ENCODE peak calls at places on chromosomes 11 and 22, in five cellular contexts. R is GM06990, B is NB4, P is cardiac muscle cell, I is neural crest cell. M is an unnamed sample.

GRCh38 chr11:12770966-12771597 is 96.9 kb downstream of the TEAD1 start:
- DNase-seq in P (no peak), I (no peak), R (no peak), B (no peak), M (no peak)

GRCh38 chr11:30987819-30988218 is 381.7 kb downstream of the DCDC1 start:
- DNase-seq in R (no peak), P (no peak), B (no peak), I (no peak), M (no peak)

GRCh38 chr11:19853016-19853415 is 140.4 kb downstream of the NAV2 start:
- DNase-seq in P (no peak), I (no peak), R (no peak), B (no peak), M (no peak)

GRCh38 chr11:15885913-15886698 is 470.2 kb downstream of the SOX6 start:
- DNase-seq in I (no peak), P (no peak), B (no peak), R (no peak), M (no peak)

GRCh38 chr22:47604563-47604962 is 842.1 kb downstream of the TBC1D22A start:
- DNase-seq in R (no peak), I (no peak), P (no peak), B (no peak), M (no peak)

GRCh38 chr22:31637938-31638618 is 23.9 kb downstream of the PISD start:
- DNase-seq in B (peak), R (peak), I (no peak), P (peak), M (no peak)

GRCh38 chr11:29343465-29344333 is 673.1 kb downstream of the KCNA4 start:
- DNase-seq in B (peak), P (peak), I (peak), R (no peak), M (peak)

GRCh38 chr11:82855616-82856015 is 44.6 kb downstream of the PRCP start:
- DNase-seq in R (no peak), I (no peak), B (no peak), P (no peak), M (no peak)

GRCh38 chr11:119974051-119974450 is 163.9 kb downstream of the TRIM29 start:
- DNase-seq in P (no peak), B (no peak), R (no peak), I (no peak), M (no peak)

GRCh38 chr11:76773921-76774361 is 9.2 kb upstream of the TSKU start:
- DNase-seq in B (no peak), P (no peak), I (no peak), R (no peak), M (no peak)

GRCh38 chr11:113477321-113477720 is 2.1 kb upstream of the DRD2 start:
- DNase-seq in P (peak), B (peak), R (no peak), I (no peak), M (no peak)

GRCh38 chr11:61392991-61393595 is 706 bp downstream of the TMEM216 start:
- DNase-seq in B (peak), I (no peak), P (peak), R (no peak), M (no peak)

GRCh38 chr11:26778000-26778757 is 56.3 kb upstream of the SLC5A12 start:
- DNase-seq in I (no peak), P (peak), B (no peak), R (peak), M (no peak)

GRCh38 chr22:17205432-17205831 is 13.8 kb downstream of the ADA2 start:
- DNase-seq in B (peak), R (no peak), I (no peak), P (peak), M (no peak)

GRCh38 chr11:69272961-69273461 is 20.9 kb upstream of the MYEOV start:
- DNase-seq in B (no peak), P (no peak), R (no peak), I (no peak), M (no peak)

GRCh38 chr22:41360126-41360525 is 21.6 kb upstream of the TEF start:
- DNase-seq in I (no peak), R (no peak), P (no peak), B (no peak), M (no peak)

GRCh38 chr22:41642711-41643110 is 21.6 kb downstream of the XRCC6 start:
- DNase-seq in I (no peak), B (no peak), P (no peak), R (no peak), M (no peak)

GRCh38 chr11:27209562-27210005 is 153.4 kb downstream of the CCDC34 start:
- DNase-seq in R (no peak), B (peak), P (peak), I (no peak), M (no peak)

GRCh38 chr11:1335811-1336761 is 26.7 kb upstream of the TOLLIP start:
- DNase-seq in P (peak), I (peak), R (peak), B (peak), M (peak)

GRCh38 chr22:40341604-40342003 is 4.7 kb upstream of the ADSL start:
- DNase-seq in I (no peak), B (no peak), R (no peak), P (no peak), M (no peak)

GRCh38 chr11:21180194-21180593 is 510.8 kb downstream of the NELL1 start:
- DNase-seq in R (no peak), I (no peak), B (no peak), P (no peak), M (no peak)

GRCh38 chr11:127445476-127445875 is 444.9 kb upstream of the KIRREL3 start:
- DNase-seq in R (no peak), I (no peak), B (no peak), P (no peak), M (no peak)

GRCh38 chr11:34339149-34340064 is 18.4 kb downstream of the ABTB2 start:
- DNase-seq in R (no peak), I (no peak), B (peak), P (peak), M (no peak)

GRCh38 chr11:109371444-109372176 is 50.4 kb upstream of the C11orf87 start:
- DNase-seq in I (no peak), R (no peak), P (peak), B (no peak), M (no peak)

GRCh38 chr11:13944801-13945505 is 17.6 kb upstream of the SPON1 start:
- DNase-seq in I (no peak), B (no peak), P (no peak), R (no peak), M (no peak)

GRCh38 chr22:30778261-30778660 is 83.6 kb downstream of the OSBP2 start:
- DNase-seq in R (no peak), B (no peak), P (no peak), I (no peak), M (no peak)

GRCh38 chr22:44879301-44879680 is 126.9 kb downstream of the ARHGAP8 start:
- DNase-seq in B (no peak), P (no peak), I (no peak), R (no peak), M (no peak)

GRCh38 chr22:26975381-26975780 is 318.0 kb downstream of the MIAT start:
- DNase-seq in P (peak), B (no peak), I (no peak), R (no peak), M (no peak)

GRCh38 chr11:102614485-102614884 is 10.6 kb downstream of the MMP20 start:
- DNase-seq in R (no peak), P (no peak), B (peak), I (no peak), M (no peak)

GRCh38 chr22:48941903-48942625 is 885.6 kb downstream of the BRD1 start:
- DNase-seq in B (no peak), I (no peak), R (no peak), P (no peak), M (no peak)

GRCh38 chr11:12172493-12173013 is 62.2 kb downstream of the MICAL2 start:
- DNase-seq in R (no peak), I (no peak), B (no peak), P (no peak), M (no peak)

GRCh38 chr11:120817131-120817530 is 206.8 kb upstream of the TBCEL start:
- DNase-seq in R (no peak), B (no peak), P (no peak), I (no peak), M (no peak)

GRCh38 chr11:2211113-2211971 is 39.7 kb upstream of the TH start:
- DNase-seq in P (no peak), B (no peak), I (no peak), R (no peak), M (no peak)

GRCh38 chr22:41305646-41306045 is 4.3 kb downstream of the ZC3H7B start:
- DNase-seq in P (peak), I (no peak), B (no peak), R (no peak), M (no peak)

GRCh38 chr22:39091136-39092081 is 5.6 kb upstream of the APOBEC3H start:
- DNase-seq in P (no peak), I (no peak), R (no peak), B (no peak), M (no peak)
- TF ChIP-seq CTCF in P (no peak), I (no peak), R (no peak), B (no peak), M (no peak)

DNA sequence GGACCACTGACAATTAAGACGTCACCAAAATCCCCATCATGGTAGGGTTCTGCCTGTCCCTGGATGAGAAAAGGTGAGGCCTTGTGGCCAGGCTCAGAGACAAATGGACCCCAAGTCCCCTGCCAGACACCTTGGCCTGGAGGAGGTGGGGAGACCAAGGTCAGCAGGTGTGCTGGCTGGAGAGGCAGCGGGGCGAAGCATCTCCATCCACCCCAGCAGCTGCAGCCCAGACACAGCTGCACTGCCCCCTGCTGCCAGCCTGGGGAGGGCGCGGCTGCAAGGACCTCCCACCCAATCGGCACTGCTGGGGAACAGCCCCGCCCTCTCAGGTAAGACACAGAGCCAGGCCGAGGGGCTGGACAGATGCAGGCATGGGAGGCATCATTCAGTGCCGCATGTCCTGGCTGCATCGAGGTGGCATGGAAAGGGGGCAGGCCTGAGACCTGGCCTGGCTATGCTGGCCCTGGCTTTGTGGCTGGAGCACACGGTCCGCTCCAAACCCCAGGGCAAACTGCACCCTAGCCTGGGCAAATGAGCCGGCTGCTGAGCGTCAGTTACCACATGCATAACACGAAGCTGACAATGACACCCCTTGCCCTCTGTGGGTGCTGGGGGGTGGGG is 12.2 kb upstream of the MFNG start:
- DNase-seq in B (peak), R (peak), I (peak), P (no peak), M (peak)
- TF ChIP-seq CTCF in B (peak), R (peak), I (peak), P (peak), M (no peak)

GRCh38 chr11:40514124-40514523 is 945.3 kb downstream of the LRRC4C start:
- DNase-seq in P (no peak), R (no peak), I (no peak), B (no peak), M (no peak)
- TF ChIP-seq CTCF in P (no peak), R (no peak), I (no peak), B (no peak), M (no peak)

DNA sequence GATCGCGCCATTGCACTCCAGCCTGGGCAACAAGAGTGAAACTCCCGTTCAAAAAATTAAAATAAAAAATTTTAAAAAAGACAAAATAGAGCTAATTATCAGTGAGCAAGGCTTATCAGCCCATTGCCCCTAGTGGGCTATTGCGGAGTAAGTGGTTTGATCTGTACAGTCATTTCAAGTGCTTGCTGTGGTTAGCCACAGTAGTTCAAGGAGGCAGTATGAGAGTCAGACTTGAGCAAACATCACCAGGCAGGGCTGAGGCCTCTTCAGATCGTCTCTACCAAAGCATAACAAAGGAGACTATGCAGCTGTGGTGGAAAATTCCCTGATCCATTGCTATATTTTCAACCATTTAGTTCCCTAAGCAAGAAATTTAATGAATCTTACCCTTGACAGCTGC is 4.3 kb upstream of the SBF2 start:
- DNase-seq in R (peak), B (peak), I (no peak), P (peak), M (no peak)
- TF ChIP-seq CTCF in R (peak), B (peak), I (peak), P (peak), M (no peak)

GRCh38 chr22:29032584-29032983 is 29.0 kb downstream of the C22orf31 start:
- DNase-seq in B (no peak), I (no peak), R (no peak), P (no peak), M (no peak)

GRCh38 chr22:29030016-29030617 is 31.5 kb downstream of the C22orf31 start:
- DNase-seq in I (no peak), R (no peak), B (no peak), P (peak), M (no peak)

GRCh38 chr22:29030618-29031235 is 30.9 kb downstream of the C22orf31 start:
- DNase-seq in R (no peak), I (peak), P (peak), B (no peak), M (no peak)

GRCh38 chr22:29032014-29032475 is 29.6 kb downstream of the C22orf31 start:
- DNase-seq in B (no peak), R (no peak), I (no peak), P (peak), M (no peak)

DNA sequence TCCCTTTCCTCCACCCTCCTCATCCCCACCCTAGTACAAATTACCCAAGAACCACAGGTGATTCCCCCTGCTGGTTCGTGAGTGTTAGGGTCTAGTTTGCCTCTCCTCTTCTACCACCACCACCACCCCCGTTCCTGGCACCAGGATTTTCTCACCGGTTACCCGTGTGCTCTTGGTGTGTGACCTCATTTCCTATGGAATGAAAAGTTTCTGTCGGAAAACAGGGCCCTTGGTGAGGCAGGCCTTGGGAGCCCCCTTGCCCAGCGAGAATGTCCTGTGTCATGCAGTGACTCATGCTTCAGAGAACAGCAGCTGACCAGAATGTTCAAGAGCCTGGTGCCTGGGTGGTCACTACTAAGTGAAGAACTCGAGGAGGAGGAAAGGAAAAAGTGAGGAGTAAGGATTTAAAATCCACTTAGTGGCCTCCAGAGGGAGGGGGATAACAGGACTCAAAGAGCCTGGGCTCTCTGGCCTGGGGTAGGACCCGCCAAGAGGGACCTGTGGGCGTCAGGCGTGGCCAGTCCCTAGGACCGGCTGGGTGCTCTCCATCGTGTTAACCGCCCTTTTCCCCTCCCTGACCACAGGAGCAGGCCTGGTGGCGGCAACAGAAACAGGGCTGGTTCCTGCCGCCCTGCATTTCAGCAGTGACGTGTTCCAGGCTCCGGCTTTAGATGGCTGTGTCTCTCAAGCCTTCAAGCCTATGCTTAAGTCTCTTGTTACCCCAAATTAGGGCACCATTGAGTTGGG is 30.2 kb downstream of the C22orf31 start:
- DNase-seq in B (no peak), R (no peak), P (peak), I (no peak), M (no peak)
- TF ChIP-seq CTCF in B (no peak), R (no peak), P (peak), I (peak), M (no peak)

GRCh38 chr22:38148252-38148651 is 33.4 kb downstream of the PLA2G6 start:
- DNase-seq in B (no peak), I (no peak), R (no peak), P (peak), M (no peak)

GRCh38 chr22:38141574-38141973 is 31.1 kb upstream of the BAIAP2L2 start:
- DNase-seq in R (no peak), P (no peak), B (no peak), I (no peak), M (no peak)

GRCh38 chr22:38142606-38143005 is 32.1 kb upstream of the BAIAP2L2 start:
- DNase-seq in P (no peak), I (no peak), R (no peak), B (no peak), M (no peak)

GRCh38 chr22:38139901-38140300 is 29.4 kb upstream of the BAIAP2L2 start:
- DNase-seq in B (no peak), R (no peak), I (no peak), P (no peak), M (no peak)

DNA sequence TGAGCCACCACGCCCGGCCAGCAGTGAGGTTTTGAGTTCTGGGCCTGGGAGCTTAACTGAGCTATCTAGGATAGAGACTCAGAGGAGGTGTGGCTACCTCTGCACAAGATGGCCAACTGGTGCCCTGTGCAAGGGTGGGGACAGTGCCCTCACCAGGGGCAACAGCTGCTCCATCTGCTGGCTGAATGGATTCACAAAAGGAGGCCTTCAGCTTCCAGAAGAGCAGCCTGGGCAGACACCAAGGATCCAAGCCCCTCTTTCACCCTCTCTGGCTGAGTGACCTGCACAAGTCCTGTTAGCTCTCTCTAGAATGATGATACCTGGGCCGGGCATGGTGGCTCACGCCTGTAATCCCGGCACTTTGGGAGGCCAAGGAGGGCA is 33.5 kb upstream of the BAIAP2L2 start:
- DNase-seq in I (no peak), R (no peak), B (peak), P (no peak), M (no peak)
- TF ChIP-seq CTCF in I (no peak), R (no peak), B (peak), P (no peak), M (no peak)

GRCh38 chr11:124722176-124722575 is 17.6 kb upstream of the NRGN start:
- DNase-seq in I (no peak), B (no peak), R (no peak), P (no peak), M (no peak)

GRCh38 chr11:124719534-124719933 is 20.2 kb upstream of the NRGN start:
- DNase-seq in I (no peak), P (no peak), B (no peak), R (no peak), M (no peak)

GRCh38 chr11:124725719-124726105 is 14.0 kb upstream of the NRGN start:
- DNase-seq in B (peak), R (no peak), P (peak), I (no peak), M (no peak)

DNA sequence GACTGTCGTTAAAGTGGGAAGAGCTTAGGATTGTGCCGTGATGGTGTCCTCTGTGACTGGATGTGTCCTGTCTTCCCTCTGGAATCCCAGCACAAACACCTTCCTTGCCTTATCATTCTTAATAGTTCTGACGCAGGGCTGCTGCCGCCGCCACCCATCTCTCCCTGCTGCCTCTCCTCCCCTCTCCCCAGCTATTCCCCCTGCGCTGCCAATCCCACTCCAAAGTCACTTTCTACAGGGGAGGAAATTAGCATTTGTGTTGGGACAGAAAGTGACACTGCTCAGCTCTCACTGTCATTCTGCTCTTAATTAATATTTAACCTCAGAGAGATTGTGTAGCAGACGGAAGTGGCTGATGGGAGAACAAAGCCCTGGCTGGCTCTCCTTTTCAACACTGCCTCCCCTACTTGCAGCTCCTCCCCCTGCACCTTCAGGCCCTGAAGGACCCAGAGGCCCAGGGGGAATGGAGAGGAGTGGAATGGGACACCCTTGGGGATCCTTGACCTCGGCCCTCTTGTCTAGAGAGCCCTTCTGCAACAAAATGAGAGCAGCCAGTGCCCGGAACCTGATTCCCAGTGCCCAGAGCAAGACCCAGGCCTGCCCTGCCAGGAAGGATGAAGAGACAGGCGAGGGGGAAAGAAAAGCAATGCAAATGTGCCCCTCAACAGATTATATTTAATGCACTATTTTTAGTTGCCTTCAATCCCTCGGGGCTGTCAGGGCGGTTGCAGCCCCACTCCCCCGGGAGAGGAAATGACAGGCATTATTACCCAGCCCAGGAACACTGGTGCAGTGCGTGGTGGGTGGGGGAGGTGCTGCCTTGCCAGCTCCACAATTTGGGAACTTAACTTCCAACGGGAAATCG is 14.7 kb upstream of the NRGN start:
- DNase-seq in B (peak), P (no peak), I (no peak), R (peak), M (peak)
- TF ChIP-seq CTCF in B (no peak), P (no peak), I (no peak), R (no peak), M (no peak)

GRCh38 chr22:23891726-23892125 is 2.5 kb upstream of the MIF start:
- DNase-seq in B (no peak), I (no peak), P (no peak), R (no peak), M (no peak)

GRCh38 chr22:23889620-23890019 is 4.6 kb upstream of the MIF start:
- DNase-seq in B (no peak), R (no peak), I (no peak), P (no peak), M (no peak)

GRCh38 chr22:23892130-23892529 is 2.1 kb upstream of the MIF start:
- DNase-seq in I (no peak), P (no peak), R (no peak), B (no peak), M (no peak)

GRCh38 chr22:23892626-23893445 is 1.3 kb upstream of the MIF start:
- DNase-seq in P (no peak), R (no peak), B (no peak), I (no peak), M (no peak)

GRCh38 chr22:23888615-23889401 is 5.4 kb upstream of the MIF start:
- DNase-seq in R (no peak), I (no peak), P (peak), B (peak), M (no peak)
- TF ChIP-seq CTCF in R (no peak), I (no peak), P (peak), B (no peak), M (no peak)